ENCODE peak calls at places on chromosomes 12 and 14, in nine cellular contexts. X, Z, H, M, O, N, D, G and I are unnamed samples.

GRCh38 chr12:46787496-46788055 is 38.2 kb downstream of the SLC38A4 start:
- DNase-seq in G (no peak), Z (no peak), N (no peak), M (peak), O (no peak), X (no peak), D (peak), H (peak), I (no peak)

GRCh38 chr12:75893758-75894157 is 137.8 kb downstream of the PHLDA1 start:
- DNase-seq in O (no peak), D (no peak), M (no peak), Z (no peak), N (no peak), X (no peak), G (no peak), H (no peak), I (no peak)

GRCh38 chr12:16609140-16609539 is 3.2 kb upstream of the LMO3 start:
- DNase-seq in Z (no peak), O (no peak), G (no peak), M (no peak), D (peak), N (no peak), X (no peak), H (no peak), I (no peak)

GRCh38 chr14:50447491-50447890 is 50.8 kb upstream of the CDKL1 start:
- DNase-seq in O (no peak), G (no peak), X (no peak), H (peak), Z (no peak), D (peak), M (peak), N (no peak), I (no peak)

GRCh38 chr12:51329742-51330141 is 5.8 kb upstream of the BIN2 start:
- DNase-seq in H (no peak), M (no peak), D (no peak), N (no peak), G (no peak), X (no peak), O (no peak), Z (no peak), I (no peak)

GRCh38 chr12:118611770-118612169 is 235.4 kb downstream of the SUDS3 start:
- DNase-seq in D (no peak), O (no peak), H (no peak), Z (no peak), X (no peak), N (no peak), M (no peak), G (no peak), I (no peak)

GRCh38 chr12:111450676-111451075 is 45.0 kb downstream of the SH2B3 start:
- DNase-seq in D (no peak), M (no peak), X (peak), G (no peak), H (no peak), Z (no peak), O (no peak), N (no peak), I (no peak)

GRCh38 chr12:65968889-65969509 is 144.7 kb downstream of the HMGA2 start:
- DNase-seq in M (no peak), Z (no peak), N (no peak), G (no peak), O (no peak), D (no peak), X (no peak), H (no peak), I (no peak)

GRCh38 chr12:26878661-26879119 is 45.7 kb upstream of the ITPR2 start:
- DNase-seq in X (no peak), M (no peak), Z (peak), O (peak), G (peak), N (no peak), H (peak), D (peak), I (no peak)

GRCh38 chr12:114580306-114580705 is 103.7 kb downstream of the TBX3 start:
- DNase-seq in H (no peak), Z (no peak), X (no peak), G (no peak), N (no peak), M (no peak), O (no peak), D (no peak), I (no peak)

GRCh38 chr12:94020335-94020734 is 128.0 kb upstream of the PLXNC1 start:
- DNase-seq in M (no peak), Z (no peak), D (no peak), H (peak), O (no peak), N (no peak), G (no peak), X (no peak), I (no peak)

GRCh38 chr12:12936983-12937491 is 14.9 kb downstream of the GPRC5D start:
- DNase-seq in M (no peak), X (peak), Z (no peak), G (no peak), N (no peak), H (no peak), D (no peak), O (no peak), I (no peak)

GRCh38 chr12:11717533-11717961 is 68.1 kb downstream of the ETV6 start:
- DNase-seq in O (no peak), Z (no peak), D (peak), M (peak), X (no peak), H (peak), N (no peak), G (no peak), I (no peak)

GRCh38 chr12:14756331-14757143 is 46.7 kb downstream of the WBP11 start:
- DNase-seq in N (no peak), M (no peak), D (peak), Z (no peak), G (no peak), X (no peak), H (peak), O (peak), I (no peak)

GRCh38 chr14:48473944-48474343 is 798.5 kb upstream of the MDGA2 start:
- DNase-seq in H (no peak), N (no peak), G (no peak), O (no peak), Z (no peak), M (no peak), D (no peak), X (no peak), I (no peak)

GRCh38 chr12:100573499-100574261 is at the start of gene GAS2L3:
- DNase-seq in X (peak), G (peak), N (peak), Z (peak), H (peak), M (peak), D (peak), O (peak), I (peak)

GRCh38 chr12:6167327-6168280 is 32.6 kb upstream of the CD9 start:
- DNase-seq in H (peak), D (peak), O (peak), G (peak), Z (peak), X (no peak), N (peak), M (peak), I (no peak)

GRCh38 chr12:15584366-15585041 is 204.7 kb downstream of the EPS8 start:
- DNase-seq in O (no peak), M (peak), G (no peak), N (no peak), D (peak), Z (peak), H (peak), X (no peak), I (no peak)

GRCh38 chr14:73231874-73232851 is 5.1 kb upstream of the PAPLN start:
- DNase-seq in X (no peak), H (no peak), D (no peak), G (no peak), M (no peak), O (peak), N (no peak), Z (no peak), I (no peak)

GRCh38 chr14:49982522-49982951 is 89.7 kb downstream of the ARF6 start:
- DNase-seq in N (no peak), G (no peak), D (peak), H (peak), X (no peak), M (peak), Z (no peak), O (no peak), I (no peak)

GRCh38 chr12:62799126-62799736 is 135.7 kb downstream of the PPM1H start:
- DNase-seq in N (peak), G (no peak), O (no peak), M (peak), H (peak), D (peak), Z (peak), X (peak), I (no peak)

GRCh38 chr12:42871831-42872230 is 282.3 kb upstream of the PRICKLE1 start:
- DNase-seq in N (no peak), D (no peak), O (no peak), M (no peak), Z (no peak), X (no peak), H (no peak), G (no peak), I (no peak)

GRCh38 chr14:29710015-29710414 is 217.6 kb downstream of the PRKD1 start:
- DNase-seq in X (no peak), M (no peak), O (no peak), G (no peak), N (no peak), H (peak), Z (no peak), D (peak), I (no peak)
- TF ChIP-seq CTCF in X (peak), M (peak), O (no peak), G (no peak), N (no peak), H (peak), Z (no peak), D (peak), I (peak)

DNA sequence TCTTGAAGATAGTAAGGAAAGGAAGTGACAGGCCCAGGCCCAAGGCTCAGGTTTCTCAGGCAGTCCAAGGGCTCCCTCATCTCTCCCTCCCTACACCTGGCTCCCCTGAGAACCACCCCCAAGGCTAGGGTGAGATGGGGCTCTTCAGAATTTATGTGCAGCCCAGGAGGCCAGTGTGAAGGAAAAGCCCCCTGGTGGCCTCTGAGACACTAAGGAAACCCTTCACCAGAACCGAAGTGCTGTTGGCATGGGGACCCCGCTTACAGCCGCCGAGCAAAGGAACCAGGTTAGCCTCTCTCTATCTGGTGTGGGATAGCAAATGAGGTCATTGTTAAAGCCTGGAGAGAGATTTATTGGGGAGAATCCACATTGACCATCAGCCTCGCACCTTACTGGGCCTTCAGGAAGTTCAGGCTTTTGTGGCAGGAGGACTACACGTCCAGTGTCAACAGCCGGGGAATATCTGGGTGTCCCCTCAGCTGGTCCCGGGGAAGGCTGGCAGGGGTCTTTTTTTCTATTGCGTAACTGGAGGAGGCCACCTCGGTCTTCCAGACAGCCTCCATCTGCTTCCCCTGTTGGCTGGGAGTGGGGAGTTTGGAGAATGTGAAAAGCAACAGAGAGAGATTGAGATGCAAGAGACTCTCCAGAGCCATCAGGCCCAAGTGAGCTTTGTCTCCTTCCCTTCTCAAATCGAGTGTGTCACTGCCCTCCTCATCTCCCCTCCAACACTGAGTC is 18.1 kb downstream of the FAM186B start:
- DNase-seq in O (no peak), X (no peak), G (no peak), Z (no peak), M (no peak), D (no peak), N (no peak), H (no peak), I (no peak)
- TF ChIP-seq CTCF in O (no peak), X (no peak), G (no peak), Z (no peak), M (peak), D (no peak), N (no peak), H (no peak), I (no peak)

DNA sequence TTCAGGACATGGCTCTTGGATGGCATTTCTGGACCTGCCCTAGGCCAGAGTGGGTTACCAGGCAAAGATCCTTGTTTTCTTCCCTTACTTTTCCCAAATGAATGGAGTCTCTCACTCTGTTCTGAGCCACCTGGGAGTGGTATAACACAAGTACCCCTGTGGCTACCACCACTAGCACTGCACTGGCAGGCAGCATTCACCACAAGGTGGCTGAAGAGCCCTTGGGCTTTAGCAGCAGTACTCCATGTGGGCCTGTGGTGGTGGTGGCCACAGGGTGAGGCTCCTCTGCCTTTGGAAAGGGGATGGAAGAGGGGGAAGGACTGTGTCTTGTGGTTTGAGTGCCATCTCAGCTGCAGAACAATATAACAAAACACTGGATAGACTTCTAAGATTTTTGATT is 38.0 kb upstream of the LMNTD1 start:
- DNase-seq in O (no peak), G (no peak), H (peak), Z (no peak), D (peak), N (no peak), M (no peak), X (no peak), I (no peak)
- TF ChIP-seq CTCF in O (no peak), G (no peak), H (peak), Z (no peak), D (peak), N (no peak), M (peak), X (peak), I (peak)

DNA sequence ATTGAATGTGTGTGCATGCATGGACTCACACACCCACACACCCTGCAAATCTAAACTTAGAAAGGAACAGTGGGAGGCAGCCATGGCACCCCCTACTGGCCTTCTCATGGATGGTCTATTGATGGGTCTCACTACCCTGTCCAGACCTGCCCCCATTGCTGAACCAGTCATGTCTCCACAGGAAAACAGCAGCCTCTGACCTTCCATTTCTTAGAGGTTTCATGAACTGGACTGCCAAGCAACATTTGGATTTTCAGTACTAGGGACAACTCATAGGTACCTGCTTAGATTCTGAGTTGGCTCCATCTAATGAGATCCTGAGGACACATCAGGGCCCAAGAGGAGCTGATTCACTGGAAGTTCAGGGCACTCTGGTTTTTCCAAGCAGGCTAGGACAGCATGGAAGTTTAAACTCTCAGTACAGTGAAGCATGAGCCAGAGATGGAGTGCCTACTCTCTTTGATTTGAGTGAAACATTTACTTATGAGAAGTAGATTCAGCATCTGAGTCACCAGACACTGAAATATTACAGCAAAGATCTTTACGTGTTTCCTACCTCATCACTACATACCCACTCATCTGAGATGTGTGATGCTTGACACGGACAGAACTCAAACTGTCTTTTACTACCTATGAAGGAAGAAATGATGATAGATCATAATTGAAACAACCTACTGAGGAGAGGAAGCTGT is 98.9 kb upstream of the PLEKHG7 start:
- DNase-seq in Z (no peak), M (no peak), G (no peak), D (no peak), O (no peak), X (no peak), N (no peak), H (no peak), I (no peak)
- TF ChIP-seq CTCF in Z (no peak), M (peak), G (no peak), D (peak), O (no peak), X (no peak), N (no peak), H (peak), I (no peak)

GRCh38 chr14:85129907-85130306 is 400.0 kb upstream of the FLRT2 start:
- DNase-seq in M (no peak), D (no peak), Z (no peak), H (no peak), O (no peak), X (no peak), G (no peak), N (no peak), I (no peak)

GRCh38 chr14:85131523-85131922 is 398.4 kb upstream of the FLRT2 start:
- DNase-seq in X (no peak), H (no peak), Z (no peak), M (no peak), D (no peak), O (no peak), G (no peak), N (no peak), I (no peak)
- TF ChIP-seq CTCF in X (peak), H (no peak), Z (no peak), M (no peak), D (peak), O (no peak), G (peak), N (no peak), I (peak)

GRCh38 chr14:54976316-54976715 is 50.6 kb downstream of the WDHD1 start:
- DNase-seq in G (no peak), O (no peak), H (peak), M (peak), X (no peak), N (no peak), D (peak), Z (no peak), I (no peak)

GRCh38 chr14:54979039-54979438 is 47.9 kb downstream of the WDHD1 start:
- DNase-seq in D (no peak), N (no peak), Z (no peak), O (no peak), X (no peak), M (no peak), G (no peak), H (no peak), I (no peak)

GRCh38 chr14:54975856-54976255 is 51.0 kb downstream of the WDHD1 start:
- DNase-seq in M (no peak), D (peak), G (no peak), H (peak), X (no peak), O (no peak), Z (no peak), N (no peak), I (no peak)

GRCh38 chr14:54985156-54985555 is 41.7 kb downstream of the WDHD1 start:
- DNase-seq in M (no peak), Z (no peak), N (no peak), X (no peak), D (no peak), O (no peak), G (no peak), H (no peak), I (no peak)

GRCh38 chr14:54981698-54982097 is 45.2 kb downstream of the WDHD1 start:
- DNase-seq in O (no peak), M (no peak), X (no peak), D (peak), Z (no peak), N (no peak), G (no peak), H (peak), I (no peak)
- TF ChIP-seq CTCF in O (no peak), M (peak), X (peak), D (peak), Z (peak), N (peak), G (no peak), H (peak), I (peak)

GRCh38 chr14:103382375-103382774 is 2.8 kb upstream of the MARK3 start:
- DNase-seq in N (no peak), X (no peak), O (no peak), H (peak), M (peak), G (no peak), Z (no peak), D (peak), I (no peak)

GRCh38 chr14:103385994-103386491 is 828 bp downstream of the MARK3 start:
- DNase-seq in G (peak), X (no peak), D (peak), H (peak), M (no peak), Z (peak), N (no peak), O (peak), I (no peak)

GRCh38 chr14:103386632-103387329 is 1.6 kb downstream of the MARK3 start:
- DNase-seq in D (no peak), G (no peak), Z (no peak), M (no peak), N (no peak), H (peak), X (no peak), O (no peak), I (no peak)

GRCh38 chr14:103384450-103385152 is 614 bp upstream of the MARK3 start:
- DNase-seq in Z (no peak), H (no peak), N (no peak), X (no peak), G (peak), O (no peak), D (no peak), M (no peak), I (no peak)

GRCh38 chr14:103385153-103385993 is at the start of gene MARK3:
- DNase-seq in H (peak), O (peak), N (peak), X (peak), Z (peak), M (peak), D (peak), G (peak), I (peak)
- TF ChIP-seq CTCF in H (no peak), O (peak), N (peak), X (peak), Z (peak), M (peak), D (peak), G (peak), I (peak)

DNA sequence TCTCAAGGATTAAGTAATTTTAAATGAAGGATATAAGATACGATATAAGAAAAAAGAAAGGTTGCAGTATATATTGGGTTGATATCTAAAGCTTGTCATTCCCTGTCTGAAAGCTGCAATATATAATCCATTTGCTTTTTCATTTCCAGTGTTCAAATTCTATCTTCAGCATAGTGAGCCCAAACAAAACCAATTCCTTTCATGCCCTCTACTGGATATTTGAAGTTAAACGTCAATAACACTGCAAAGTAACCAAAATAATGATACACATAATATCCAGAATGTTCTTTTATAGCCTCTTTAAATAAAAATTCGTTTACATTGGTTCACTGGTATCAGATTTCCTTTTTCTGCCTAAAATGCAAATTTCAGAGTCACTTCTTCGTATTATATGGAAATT is 64.5 kb upstream of the DAAM1 start:
- DNase-seq in N (no peak), H (peak), O (no peak), M (peak), D (peak), G (no peak), Z (no peak), X (no peak), I (no peak)
- TF ChIP-seq CTCF in N (no peak), H (peak), O (no peak), M (peak), D (peak), G (no peak), Z (no peak), X (peak), I (peak)

DNA sequence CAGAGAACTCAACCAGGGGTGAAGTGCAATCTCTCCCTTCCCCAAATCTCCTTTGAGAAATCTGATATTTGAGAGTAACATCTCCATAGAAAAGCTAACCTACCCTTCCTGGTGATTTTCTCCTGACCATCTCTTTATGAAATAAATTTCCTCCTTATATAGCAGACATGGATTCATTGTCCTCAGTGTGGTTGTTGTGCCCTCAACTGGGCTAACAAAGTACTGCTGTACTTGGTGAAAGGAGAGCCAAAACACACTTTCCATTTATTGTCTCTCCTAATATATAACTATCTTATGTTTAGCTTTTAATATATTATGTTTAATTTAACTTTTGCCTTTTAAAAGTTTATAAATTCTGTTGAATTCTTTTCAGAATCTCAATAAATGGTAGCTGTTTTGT is 65.1 kb upstream of the SLCO1B1 start:
- DNase-seq in N (no peak), H (peak), Z (no peak), M (no peak), O (no peak), X (no peak), G (no peak), D (peak), I (no peak)
- TF ChIP-seq CTCF in N (no peak), H (peak), Z (no peak), M (no peak), O (no peak), X (peak), G (no peak), D (peak), I (peak)

GRCh38 chr14:23926543-23926942 is 27.0 kb upstream of the DHRS4 start:
- DNase-seq in X (no peak), M (no peak), G (no peak), Z (no peak), O (no peak), H (no peak), D (no peak), N (no peak), I (no peak)
- TF ChIP-seq CTCF in X (no peak), M (no peak), G (no peak), Z (no peak), O (no peak), H (no peak), D (no peak), N (no peak), I (no peak)